ENCODE peak calls at places on chromosomes 5 and 9, in ten cellular contexts. One of them, this sample, is unnamed.

GRCh38 chr5:138944527-138945322 is 69.6 kb upstream of the LRRTM2 start:
- DNase-seq in effector CD4-positive, alpha-beta T cell: no peak
- DNase-seq in left colon: no peak
- DNase-seq in activated T-cell treated with anti-CD3 and anti-CD28 coated beads for 24 hours: no peak
- DNase-seq in body of pancreas: peak
- DNase-seq in left ventricle myocardium inferior: no peak
- DNase-seq in SK-MEL-5: no peak
- DNase-seq in HT-29: no peak
- DNase-seq in activated naive CD4-positive, alpha-beta T cell: no peak
- DNase-seq in H9: no peak
- DNase-seq in this sample: no peak

GRCh38 chr9:83441390-83441789 is 96.8 kb downstream of the FRMD3 start:
- DNase-seq in effector CD4-positive, alpha-beta T cell: no peak
- DNase-seq in left colon: no peak
- DNase-seq in activated T-cell treated with anti-CD3 and anti-CD28 coated beads for 24 hours: no peak
- DNase-seq in body of pancreas: peak
- DNase-seq in left ventricle myocardium inferior: no peak
- DNase-seq in SK-MEL-5: no peak
- DNase-seq in HT-29: no peak
- DNase-seq in activated naive CD4-positive, alpha-beta T cell: no peak
- DNase-seq in H9: no peak
- DNase-seq in this sample: no peak

GRCh38 chr9:87578625-87579024 is 81.0 kb downstream of the DAPK1 start:
- DNase-seq in effector CD4-positive, alpha-beta T cell: no peak
- DNase-seq in left colon: no peak
- DNase-seq in activated T-cell treated with anti-CD3 and anti-CD28 coated beads for 24 hours: no peak
- DNase-seq in body of pancreas: no peak
- DNase-seq in left ventricle myocardium inferior: no peak
- DNase-seq in SK-MEL-5: no peak
- DNase-seq in HT-29: no peak
- DNase-seq in activated naive CD4-positive, alpha-beta T cell: no peak
- DNase-seq in H9: no peak
- DNase-seq in this sample: no peak

GRCh38 chr5:119332978-119333401 is 22.8 kb upstream of the TNFAIP8 start:
- DNase-seq in effector CD4-positive, alpha-beta T cell: no peak
- DNase-seq in left colon: no peak
- DNase-seq in activated T-cell treated with anti-CD3 and anti-CD28 coated beads for 24 hours: no peak
- DNase-seq in body of pancreas: no peak
- DNase-seq in left ventricle myocardium inferior: no peak
- DNase-seq in SK-MEL-5: no peak
- DNase-seq in HT-29: no peak
- DNase-seq in activated naive CD4-positive, alpha-beta T cell: no peak
- DNase-seq in H9: no peak
- DNase-seq in this sample: no peak

GRCh38 chr5:165928971-165929370 is 2362.5 kb upstream of the WWC1 start:
- DNase-seq in effector CD4-positive, alpha-beta T cell: no peak
- DNase-seq in left colon: no peak
- DNase-seq in activated T-cell treated with anti-CD3 and anti-CD28 coated beads for 24 hours: no peak
- DNase-seq in body of pancreas: no peak
- DNase-seq in left ventricle myocardium inferior: no peak
- DNase-seq in SK-MEL-5: no peak
- DNase-seq in HT-29: no peak
- DNase-seq in activated naive CD4-positive, alpha-beta T cell: no peak
- DNase-seq in H9: no peak
- DNase-seq in this sample: no peak

GRCh38 chr5:66660401-66660800 is 64.2 kb downstream of the MAST4 start:
- DNase-seq in effector CD4-positive, alpha-beta T cell: no peak
- DNase-seq in left colon: no peak
- DNase-seq in activated T-cell treated with anti-CD3 and anti-CD28 coated beads for 24 hours: no peak
- DNase-seq in body of pancreas: no peak
- DNase-seq in left ventricle myocardium inferior: no peak
- DNase-seq in SK-MEL-5: no peak
- DNase-seq in HT-29: no peak
- DNase-seq in activated naive CD4-positive, alpha-beta T cell: no peak
- DNase-seq in H9: no peak
- DNase-seq in this sample: no peak

GRCh38 chr5:35857606-35858205 is 1.0 kb downstream of the IL7R start:
- DNase-seq in effector CD4-positive, alpha-beta T cell: no peak
- DNase-seq in left colon: no peak
- DNase-seq in activated T-cell treated with anti-CD3 and anti-CD28 coated beads for 24 hours: no peak
- DNase-seq in body of pancreas: no peak
- DNase-seq in left ventricle myocardium inferior: no peak
- DNase-seq in SK-MEL-5: no peak
- DNase-seq in HT-29: no peak
- DNase-seq in activated naive CD4-positive, alpha-beta T cell: no peak
- DNase-seq in H9: no peak
- DNase-seq in this sample: no peak

GRCh38 chr9:92781902-92782301 is 17.3 kb upstream of the BICD2 start:
- DNase-seq in effector CD4-positive, alpha-beta T cell: no peak
- DNase-seq in left colon: no peak
- DNase-seq in activated T-cell treated with anti-CD3 and anti-CD28 coated beads for 24 hours: no peak
- DNase-seq in body of pancreas: no peak
- DNase-seq in left ventricle myocardium inferior: no peak
- DNase-seq in SK-MEL-5: no peak
- DNase-seq in HT-29: no peak
- DNase-seq in activated naive CD4-positive, alpha-beta T cell: no peak
- DNase-seq in H9: no peak
- DNase-seq in this sample: no peak

GRCh38 chr9:91803143-91803940 is 146.7 kb downstream of the ROR2 start:
- DNase-seq in effector CD4-positive, alpha-beta T cell: no peak
- DNase-seq in left colon: no peak
- DNase-seq in activated T-cell treated with anti-CD3 and anti-CD28 coated beads for 24 hours: no peak
- DNase-seq in body of pancreas: no peak
- DNase-seq in left ventricle myocardium inferior: no peak
- DNase-seq in SK-MEL-5: no peak
- DNase-seq in HT-29: no peak
- DNase-seq in activated naive CD4-positive, alpha-beta T cell: no peak
- DNase-seq in H9: no peak
- DNase-seq in this sample: no peak

GRCh38 chr9:17578911-17579793 is at the start of gene SH3GL2:
- DNase-seq in effector CD4-positive, alpha-beta T cell: no peak
- DNase-seq in left colon: peak
- DNase-seq in activated T-cell treated with anti-CD3 and anti-CD28 coated beads for 24 hours: no peak
- DNase-seq in body of pancreas: peak
- DNase-seq in left ventricle myocardium inferior: peak
- DNase-seq in SK-MEL-5: no peak
- DNase-seq in HT-29: no peak
- DNase-seq in activated naive CD4-positive, alpha-beta T cell: no peak
- DNase-seq in H9: peak
- DNase-seq in this sample: peak

GRCh38 chr5:178530526-178530925 is 59.7 kb downstream of the COL23A1 start:
- DNase-seq in effector CD4-positive, alpha-beta T cell: no peak
- DNase-seq in left colon: no peak
- DNase-seq in activated T-cell treated with anti-CD3 and anti-CD28 coated beads for 24 hours: no peak
- DNase-seq in body of pancreas: no peak
- DNase-seq in left ventricle myocardium inferior: no peak
- DNase-seq in SK-MEL-5: no peak
- DNase-seq in HT-29: no peak
- DNase-seq in activated naive CD4-positive, alpha-beta T cell: no peak
- DNase-seq in H9: no peak
- DNase-seq in this sample: no peak

GRCh38 chr5:92659246-92659645 is 921.8 kb downstream of the NR2F1-AS1 start:
- DNase-seq in effector CD4-positive, alpha-beta T cell: no peak
- DNase-seq in left colon: no peak
- DNase-seq in activated T-cell treated with anti-CD3 and anti-CD28 coated beads for 24 hours: no peak
- DNase-seq in body of pancreas: no peak
- DNase-seq in left ventricle myocardium inferior: no peak
- DNase-seq in SK-MEL-5: no peak
- DNase-seq in HT-29: no peak
- DNase-seq in activated naive CD4-positive, alpha-beta T cell: no peak
- DNase-seq in H9: no peak
- DNase-seq in this sample: no peak

GRCh38 chr5:36728697-36729543 is 122.5 kb downstream of the SLC1A3 start:
- DNase-seq in effector CD4-positive, alpha-beta T cell: peak
- DNase-seq in left colon: no peak
- DNase-seq in activated T-cell treated with anti-CD3 and anti-CD28 coated beads for 24 hours: no peak
- DNase-seq in body of pancreas: peak
- DNase-seq in left ventricle myocardium inferior: no peak
- DNase-seq in SK-MEL-5: peak
- DNase-seq in HT-29: peak
- DNase-seq in activated naive CD4-positive, alpha-beta T cell: no peak
- DNase-seq in H9: no peak
- DNase-seq in this sample: no peak

GRCh38 chr5:126339215-126339805 is 83.9 kb upstream of the GRAMD2B start:
- DNase-seq in effector CD4-positive, alpha-beta T cell: peak
- DNase-seq in left colon: no peak
- DNase-seq in activated T-cell treated with anti-CD3 and anti-CD28 coated beads for 24 hours: peak
- DNase-seq in body of pancreas: peak
- DNase-seq in left ventricle myocardium inferior: no peak
- DNase-seq in SK-MEL-5: peak
- DNase-seq in HT-29: peak
- DNase-seq in activated naive CD4-positive, alpha-beta T cell: no peak
- DNase-seq in H9: no peak
- DNase-seq in this sample: peak

GRCh38 chr5:77546-77945 is 14.4 kb upstream of the PLEKHG4B start:
- DNase-seq in effector CD4-positive, alpha-beta T cell: no peak
- DNase-seq in left colon: no peak
- DNase-seq in activated T-cell treated with anti-CD3 and anti-CD28 coated beads for 24 hours: no peak
- DNase-seq in body of pancreas: no peak
- DNase-seq in left ventricle myocardium inferior: no peak
- DNase-seq in SK-MEL-5: no peak
- DNase-seq in HT-29: no peak
- DNase-seq in activated naive CD4-positive, alpha-beta T cell: no peak
- DNase-seq in H9: no peak
- DNase-seq in this sample: no peak

This sample was measured in T-helper 1 cell.